ENCODE peak calls at places on chromosomes 7 and 10, in seven cellular contexts. W is PC-9, Z is A549, E is PC-3, K is tibial artery, B is astrocyte, I is heart left ventricle. C is an unnamed sample. For H3K9me3, the result is how much of the 10 kb centered on the place peaks cover.

GRCh38 chr10:44310762-44311562 is 73.9 kb downstream of the CXCL12 start:
- DNase-seq in K (peak), W (peak), B (peak), Z (peak), E (peak), I (peak), C (peak)

GRCh38 chr7:17502209-17502810 is 203.9 kb downstream of the AHR start:
- DNase-seq in B (no peak), I (no peak), W (no peak), E (no peak), Z (no peak), K (no peak), C (no peak)

GRCh38 chr10:110820321-110820814 is 51.4 kb upstream of the PDCD4 start:
- DNase-seq in W (no peak), Z (no peak), E (no peak), B (peak), I (peak), K (peak), C (no peak)

GRCh38 chr7:14766747-14767146 is 135.8 kb downstream of the DGKB start:
- DNase-seq in Z (no peak), I (no peak), W (no peak), K (no peak), B (peak), E (no peak), C (no peak)

GRCh38 chr10:3907514-3907913 is 122.5 kb upstream of the KLF6 start:
- DNase-seq in E (no peak), K (peak), W (no peak), Z (no peak), I (peak), B (peak), C (no peak)

GRCh38 chr7:69412331-69413146 is 185.7 kb upstream of the AUTS2 start:
- DNase-seq in I (peak), K (peak), W (no peak), B (peak), Z (peak), E (no peak), C (no peak)

GRCh38 chr10:123027861-123028260 is 19.1 kb downstream of the ACADSB start:
- DNase-seq in B (no peak), W (no peak), K (no peak), I (no peak), E (no peak), Z (no peak), C (no peak)

GRCh38 chr10:95374597-95375209 is 83.9 kb upstream of the PDLIM1 start:
- DNase-seq in I (peak), W (peak), E (peak), B (peak), K (peak), Z (peak), C (no peak)

GRCh38 chr10:96041146-96041545 is 2.2 kb upstream of the CCNJ start:
- DNase-seq in E (no peak), K (no peak), I (no peak), Z (no peak), B (no peak), W (no peak), C (no peak)

GRCh38 chr10:119078422-119079179 is 2.0 kb downstream of the EIF3A start:
- DNase-seq in Z (no peak), K (no peak), E (no peak), W (no peak), B (no peak), I (no peak), C (no peak)

GRCh38 chr10:47240173-47240572 is 59.8 kb upstream of the GDF10 start:
- DNase-seq in B (no peak), W (no peak), K (no peak), E (no peak), I (no peak), Z (no peak), C (no peak)

GRCh38 chr10:79446451-79447020 is 1.1 kb upstream of the ZCCHC24 start:
- DNase-seq in W (peak), Z (peak), B (no peak), E (peak), I (peak), K (peak), C (no peak)

GRCh38 chr7:111741811-111742240 is 179.5 kb upstream of the IMMP2L start:
- DNase-seq in I (peak), B (peak), Z (peak), E (peak), K (peak), W (peak), C (no peak)

GRCh38 chr7:23893172-23893941 is 183.3 kb downstream of the STK31 start:
- DNase-seq in W (no peak), B (peak), K (no peak), Z (no peak), I (no peak), E (peak), C (no peak)

GRCh38 chr7:23894891-23895569 is 185.0 kb downstream of the STK31 start:
- DNase-seq in I (no peak), B (no peak), Z (no peak), E (no peak), W (no peak), K (no peak), C (no peak)

GRCh38 chr7:23895666-23896096 is 185.7 kb downstream of the STK31 start:
- DNase-seq in B (peak), Z (no peak), W (no peak), I (no peak), K (no peak), E (peak), C (no peak)

GRCh38 chr7:23898619-23899018 is 188.6 kb downstream of the STK31 start:
- DNase-seq in B (no peak), K (no peak), I (no peak), E (peak), Z (no peak), W (no peak), C (no peak)

GRCh38 chr7:23893942-23894890 is 184.2 kb downstream of the STK31 start:
- DNase-seq in B (peak), Z (no peak), I (no peak), W (no peak), E (no peak), K (no peak), C (no peak)
- H3K9me3 ChIP-seq in B (under half), Z (under half), I (under half), W (under half), E (under half), K (under half), C (under half)

DNA sequence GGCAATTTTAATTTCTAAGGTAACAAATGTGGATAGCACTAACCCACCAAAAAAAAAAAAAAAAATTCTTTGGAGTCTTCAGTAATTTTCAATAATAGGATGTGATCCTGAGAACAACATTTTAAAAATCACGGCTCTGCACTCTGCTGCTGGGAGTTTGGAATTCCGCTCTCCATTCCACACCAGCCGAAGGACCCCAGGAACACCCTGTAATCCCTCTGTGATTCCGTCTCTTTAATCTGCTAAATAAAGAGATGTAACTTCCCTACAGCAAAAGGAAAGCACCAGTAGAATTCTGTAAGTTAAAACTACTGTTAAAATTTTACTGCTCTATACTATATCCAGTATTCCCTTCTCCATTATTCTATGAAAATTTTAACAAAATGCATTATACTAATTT is 284.5 kb downstream of the PTPRN2 start:
- DNase-seq in E (no peak), Z (no peak), W (no peak), B (no peak), I (no peak), K (no peak), C (no peak)
- H3K9me3 ChIP-seq in E (under half), Z (under half), W (under half), B (under half), I (under half), K (under half), C (under half)

GRCh38 chr7:158381956-158382355 is 205.7 kb downstream of the PTPRN2 start:
- DNase-seq in I (no peak), E (no peak), B (no peak), K (no peak), W (no peak), Z (no peak), C (no peak)

GRCh38 chr7:158375034-158375433 is 212.6 kb downstream of the PTPRN2 start:
- DNase-seq in I (no peak), B (no peak), K (no peak), E (peak), Z (no peak), W (no peak), C (no peak)

GRCh38 chr7:158377800-158378623 is 209.6 kb downstream of the PTPRN2 start:
- DNase-seq in Z (no peak), B (no peak), E (peak), W (no peak), K (no peak), I (no peak), C (no peak)

GRCh38 chr7:158382363-158382988 is 205.1 kb downstream of the PTPRN2 start:
- DNase-seq in K (no peak), Z (no peak), I (no peak), E (no peak), B (no peak), W (no peak), C (no peak)

DNA sequence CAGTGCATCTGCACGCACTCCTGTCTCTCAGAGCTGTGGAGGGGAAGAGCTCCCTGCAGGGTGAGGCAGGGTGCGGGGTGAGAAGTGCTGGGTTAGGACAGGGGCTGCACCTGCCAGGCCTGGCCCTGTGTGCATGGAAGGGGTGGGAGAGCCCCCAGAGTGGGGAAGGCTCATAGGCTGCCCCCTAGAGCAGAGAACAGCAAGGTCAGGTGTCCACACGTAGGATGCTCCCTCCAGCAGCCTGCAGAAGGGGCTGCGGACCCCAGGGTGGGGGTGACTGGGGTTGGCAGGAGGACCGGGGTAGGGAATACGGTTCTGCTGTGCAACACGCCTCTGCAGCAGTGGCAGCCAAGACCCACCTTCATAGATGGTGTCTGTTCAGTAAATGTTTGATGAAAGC is 208.6 kb downstream of the PTPRN2 start:
- DNase-seq in E (no peak), I (no peak), B (no peak), W (no peak), Z (no peak), K (no peak), C (no peak)
- H3K9me3 ChIP-seq in E (under half), I (under half), B (under half), W (under half), Z (under half), K (under half), C (under half)

GRCh38 chr7:157943561-157943960 is 606.8 kb downstream of the DNAJB6 start:
- DNase-seq in W (no peak), B (no peak), E (no peak), Z (no peak), K (no peak), I (no peak), C (no peak)

GRCh38 chr7:157937432-157937831 is 600.6 kb downstream of the DNAJB6 start:
- DNase-seq in B (no peak), K (no peak), E (no peak), W (no peak), I (no peak), Z (no peak), C (no peak)

GRCh38 chr7:157938211-157938610 is 601.4 kb downstream of the DNAJB6 start:
- DNase-seq in W (no peak), K (no peak), E (no peak), I (no peak), B (no peak), Z (no peak), C (no peak)

GRCh38 chr7:157941210-157941609 is 604.4 kb downstream of the DNAJB6 start:
- DNase-seq in E (no peak), W (no peak), B (no peak), Z (no peak), I (no peak), K (no peak), C (no peak)

DNA sequence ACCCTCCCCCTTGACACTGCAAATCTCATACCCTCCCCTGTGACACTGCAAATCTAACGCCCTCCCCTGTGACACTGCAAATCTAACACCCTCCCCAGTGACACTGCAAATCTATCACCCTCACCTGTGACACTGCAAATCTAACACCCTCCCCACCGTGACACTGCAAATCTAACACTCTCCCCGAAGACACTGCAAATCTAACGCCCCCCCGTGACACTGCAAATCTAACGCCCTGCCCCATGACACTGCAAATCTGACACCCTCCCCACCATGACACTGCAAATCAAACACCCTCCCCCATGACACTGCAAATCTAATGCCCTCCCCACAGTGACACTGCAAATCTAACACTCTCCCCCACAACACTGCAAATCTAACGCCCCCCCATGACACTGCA is 603.7 kb downstream of the DNAJB6 start:
- DNase-seq in Z (no peak), W (no peak), E (no peak), B (no peak), K (no peak), I (no peak), C (no peak)
- H3K9me3 ChIP-seq in Z (under half), W (under half), E (under half), B (under half), K (under half), I (under half), C (under half)

C was measured in T-helper 17 cell.